ENCODE peak calls at places on chromosomes 4 and X, in four cellular contexts. Q is neuronal stem cell, E is trophoblast cell, L is H9. U is an unnamed sample.

GRCh38 chrX:107721318-107721717 is 54.3 kb downstream of the TSC22D3 start:
- DNase-seq in E (no peak), Q (no peak), L (no peak), U (no peak)

GRCh38 chrX:107677909-107678308 is 49.6 kb downstream of the PRPS1 start:
- DNase-seq in Q (no peak), L (no peak), E (no peak), U (peak)

GRCh38 chr4:126396121-126396520 is 1081.4 kb downstream of the FAT4 start:
- DNase-seq in L (no peak), Q (no peak), E (peak), U (no peak)

GRCh38 chrX:10981491-10981890 is 129.6 kb upstream of the HCCS start:
- DNase-seq in L (no peak), Q (no peak), E (peak), U (no peak)

GRCh38 chrX:103877571-103877970 is 45.5 kb upstream of the RAB9B start:
- DNase-seq in E (no peak), L (no peak), Q (no peak), U (no peak)

GRCh38 chr4:73418677-73419076 is 14.6 kb downstream of the ALB start:
- DNase-seq in E (no peak), L (no peak), Q (no peak), U (no peak)

GRCh38 chr4:100805547-100805946 is 287.7 kb upstream of the EMCN start:
- DNase-seq in L (peak), Q (no peak), E (no peak), U (no peak)

GRCh38 chr4:74320559-74321118 is 12.4 kb downstream of the EPGN start:
- DNase-seq in E (peak), Q (peak), L (peak), U (peak)

GRCh38 chrX:87402256-87402655 is 115.3 kb upstream of the KLHL4 start:
- DNase-seq in Q (no peak), L (no peak), E (no peak), U (no peak)

GRCh38 chrX:12210921-12211320 is 72.6 kb downstream of the FRMPD4 start:
- DNase-seq in L (no peak), E (no peak), Q (no peak), U (peak)

GRCh38 chrX:131985526-131986049 is 37.5 kb upstream of the STK26 start:
- DNase-seq in Q (no peak), E (peak), L (peak), U (no peak)

GRCh38 chr4:172996571-172997216 is 171.9 kb upstream of the GALNT7 start:
- DNase-seq in E (no peak), L (no peak), Q (no peak), U (peak)

GRCh38 chr4:3783691-3784306 is 17.6 kb downstream of the ADRA2C start:
- DNase-seq in Q (no peak), L (peak), E (no peak), U (no peak)

GRCh38 chr4:43835869-43836268 is 612.7 kb downstream of the KCTD8 start:
- DNase-seq in L (no peak), E (no peak), Q (no peak), U (no peak)
- H3K4me2 ChIP-seq in L (no peak), E (no peak), Q (no peak), U (no peak)

GRCh38 chr4:189185810-189186432 is 754.8 kb upstream of the FRG1 start:
- DNase-seq in Q (peak), L (peak), E (no peak), U (no peak)
- H2BK12ac ChIP-seq in Q (no peak), L (no peak), E (no peak), U (no peak)

DNA sequence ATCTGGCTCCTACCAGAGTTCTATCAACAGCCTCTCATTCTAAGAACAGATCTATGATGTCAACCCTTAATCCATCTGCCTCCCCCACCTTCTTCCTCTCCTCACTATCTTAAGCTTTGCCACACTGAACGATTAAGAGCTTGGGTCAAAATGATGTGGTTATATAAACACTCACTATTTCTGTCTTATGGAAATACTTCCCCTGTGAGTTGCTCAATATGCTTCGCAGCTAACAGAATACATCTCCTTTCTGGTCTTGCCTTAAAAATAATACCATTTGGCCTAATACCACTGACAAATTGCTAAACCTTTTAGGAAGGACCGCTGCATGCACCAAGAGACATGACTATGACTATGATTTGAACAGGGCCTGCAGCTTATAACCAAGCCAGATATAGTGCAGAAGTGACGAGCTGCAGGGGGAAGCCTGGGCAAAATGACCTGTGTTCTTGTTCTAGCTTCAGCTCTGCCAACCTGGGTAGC is 130.9 kb downstream of the RNF150 start:
- DNase-seq in Q (no peak), L (no peak), E (no peak), U (peak)
- H3K18ac ChIP-seq in Q (no peak), L (no peak), E (no peak), U (no peak)

DNA sequence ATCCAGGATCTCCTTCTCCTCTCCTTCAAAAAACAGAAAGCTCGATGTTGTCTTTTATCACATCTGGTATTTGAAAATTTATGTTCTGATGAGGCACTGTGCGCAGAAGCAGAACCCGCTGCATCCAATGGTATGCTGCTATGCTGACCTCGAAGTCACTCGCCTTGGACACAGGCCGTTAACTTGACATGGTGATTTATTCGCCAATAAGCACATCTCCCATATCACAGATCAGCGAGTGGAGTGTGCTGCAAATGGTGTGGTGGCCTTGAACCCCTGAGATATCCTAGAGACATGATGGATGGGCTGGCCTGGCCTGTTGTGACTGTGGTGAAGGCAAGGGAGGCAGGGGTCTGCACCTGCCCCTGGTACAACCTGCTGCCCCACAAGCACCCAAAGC is 175.4 kb upstream of the FRG1 start:
- DNase-seq in Q (no peak), E (no peak), L (no peak), U (no peak)
- H3K4me2 ChIP-seq in Q (no peak), E (no peak), L (no peak), U (no peak)

GRCh38 chr4:140220053-140220452 is 66.1 kb upstream of the MAML3 start:
- DNase-seq in L (no peak), Q (no peak), E (no peak), U (no peak)
- H2BK12ac ChIP-seq in L (no peak), Q (no peak), E (no peak), U (no peak)

DNA sequence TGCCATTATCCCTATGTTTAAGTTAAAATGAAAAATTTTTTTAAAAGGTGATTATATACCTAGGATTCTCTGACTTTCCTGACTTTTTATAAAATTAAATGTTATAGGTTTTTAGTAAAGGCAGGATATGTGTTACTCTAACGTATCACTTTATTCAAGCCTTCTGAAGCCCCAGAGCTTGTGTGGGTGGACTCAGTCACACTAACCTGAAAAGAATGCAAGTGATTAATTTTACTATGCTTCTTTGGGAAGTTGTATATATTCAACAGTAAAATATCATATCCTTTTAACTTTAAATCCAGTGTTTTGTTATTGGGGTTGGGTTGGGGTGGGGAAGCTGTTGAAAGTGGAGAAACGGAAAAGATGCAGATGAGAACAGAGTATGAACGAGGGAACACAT is 22.8 kb downstream of the PDLIM3 start:
- DNase-seq in E (no peak), L (no peak), Q (no peak), U (peak)
- H3K18ac ChIP-seq in E (no peak), L (no peak), Q (no peak), U (peak)

DNA sequence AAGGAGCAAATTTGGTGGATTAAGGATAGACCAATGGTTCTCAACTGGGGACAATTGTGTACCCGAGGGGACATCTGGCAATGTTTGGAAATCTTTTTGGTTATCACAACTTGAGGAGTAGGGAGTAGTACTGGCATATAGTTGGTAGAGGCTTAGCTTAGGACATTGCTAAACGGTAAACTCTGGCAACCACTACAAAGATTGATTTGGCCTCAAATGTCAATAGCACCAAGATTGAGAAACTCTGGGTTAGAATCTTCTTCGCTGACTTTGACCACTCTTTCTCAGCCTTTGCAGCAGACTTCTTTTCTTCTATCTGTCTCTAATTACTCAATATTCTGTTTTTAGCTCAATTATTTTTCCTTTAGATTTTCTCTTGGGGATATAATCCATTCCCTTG is 1.5 kb upstream of the NBDY start:
- DNase-seq in L (no peak), Q (no peak), E (no peak), U (no peak)
- H3K4me2 ChIP-seq in L (no peak), Q (no peak), E (no peak), U (no peak)

U was measured in mesenchymal stem cell.